ENCODE peak calls at places on chromosome 7, in four cellular contexts. One of them, this sample, is unnamed.

GRCh38 chr7:24609059-24609458 is 35.8 kb downstream of the PALS2 start:
- DNase-seq in OCI-LY7: no peak
- DNase-seq in activated gamma-delta T cell: no peak
- DNase-seq in heart left ventricle: no peak
- DNase-seq in this sample: peak

GRCh38 chr7:4682621-4683042 is 537 bp downstream of the FOXK1 start:
- DNase-seq in activated gamma-delta T cell: no peak
- DNase-seq in OCI-LY7: peak
- DNase-seq in heart left ventricle: peak
- DNase-seq in this sample: peak

GRCh38 chr7:34453150-34453549 is 204.9 kb upstream of the NPSR1 start:
- DNase-seq in OCI-LY7: no peak
- DNase-seq in activated gamma-delta T cell: no peak
- DNase-seq in heart left ventricle: no peak
- DNase-seq in this sample: no peak

GRCh38 chr7:118057404-118057803 is 126.6 kb upstream of the LSM8 start:
- DNase-seq in heart left ventricle: no peak
- DNase-seq in OCI-LY7: no peak
- DNase-seq in activated gamma-delta T cell: no peak
- DNase-seq in this sample: no peak

GRCh38 chr7:117112640-117113039 is 159.3 kb downstream of the ST7 start:
- DNase-seq in OCI-LY7: no peak
- DNase-seq in heart left ventricle: no peak
- DNase-seq in activated gamma-delta T cell: no peak
- DNase-seq in this sample: no peak

GRCh38 chr7:2681954-2682799 is 5.8 kb upstream of the AMZ1 start:
- DNase-seq in heart left ventricle: no peak
- DNase-seq in OCI-LY7: no peak
- DNase-seq in activated gamma-delta T cell: no peak
- DNase-seq in this sample: no peak

GRCh38 chr7:29146888-29147609 is 712 bp upstream of the CPVL start:
- DNase-seq in heart left ventricle: peak
- DNase-seq in OCI-LY7: no peak
- DNase-seq in activated gamma-delta T cell: no peak
- DNase-seq in this sample: no peak

GRCh38 chr7:40805361-40805760 is 670.6 kb downstream of the SUGCT start:
- DNase-seq in OCI-LY7: no peak
- DNase-seq in heart left ventricle: no peak
- DNase-seq in activated gamma-delta T cell: no peak
- DNase-seq in this sample: no peak

GRCh38 chr7:2042650-2043049 is 190.1 kb downstream of the MAD1L1 start:
- DNase-seq in OCI-LY7: no peak
- DNase-seq in activated gamma-delta T cell: no peak
- DNase-seq in heart left ventricle: no peak
- DNase-seq in this sample: no peak

GRCh38 chr7:92028226-92028625 is 87.6 kb downstream of the AKAP9 start:
- DNase-seq in activated gamma-delta T cell: no peak
- DNase-seq in OCI-LY7: no peak
- DNase-seq in heart left ventricle: no peak
- DNase-seq in this sample: no peak

GRCh38 chr7:20199015-20199737 is 18.0 kb downstream of the MACC1 start:
- DNase-seq in OCI-LY7: peak
- DNase-seq in activated gamma-delta T cell: no peak
- DNase-seq in heart left ventricle: peak
- DNase-seq in this sample: peak

GRCh38 chr7:52711951-52712350 is 323.5 kb upstream of the POM121L12 start:
- DNase-seq in OCI-LY7: peak
- DNase-seq in heart left ventricle: no peak
- DNase-seq in activated gamma-delta T cell: no peak
- DNase-seq in this sample: no peak

GRCh38 chr7:2572101-2572842 is 13.5 kb downstream of the IQCE start:
- DNase-seq in heart left ventricle: no peak
- DNase-seq in activated gamma-delta T cell: no peak
- DNase-seq in OCI-LY7: no peak
- DNase-seq in this sample: no peak

GRCh38 chr7:37212526-37212925 is 236.1 kb downstream of the ELMO1 start:
- DNase-seq in OCI-LY7: no peak
- DNase-seq in activated gamma-delta T cell: no peak
- DNase-seq in heart left ventricle: no peak
- DNase-seq in this sample: no peak

GRCh38 chr7:105992888-105993287 is 29.8 kb downstream of the CDHR3 start:
- DNase-seq in OCI-LY7: peak
- DNase-seq in activated gamma-delta T cell: no peak
- DNase-seq in heart left ventricle: no peak
- DNase-seq in this sample: no peak

GRCh38 chr7:50367570-50367969 is 63.1 kb downstream of the IKZF1 start:
- DNase-seq in activated gamma-delta T cell: no peak
- DNase-seq in OCI-LY7: no peak
- DNase-seq in heart left ventricle: no peak
- DNase-seq in this sample: no peak

GRCh38 chr7:122198581-122198980 is 54.5 kb upstream of the AASS start:
- DNase-seq in OCI-LY7: no peak
- DNase-seq in activated gamma-delta T cell: no peak
- DNase-seq in heart left ventricle: no peak
- DNase-seq in this sample: no peak

GRCh38 chr7:1152492-1152891 is 7.5 kb downstream of the ZFAND2A start:
- DNase-seq in OCI-LY7: no peak
- DNase-seq in heart left ventricle: no peak
- DNase-seq in activated gamma-delta T cell: no peak
- DNase-seq in this sample: no peak

GRCh38 chr7:155230169-155230593 is 67.5 kb upstream of the INSIG1 start:
- DNase-seq in activated gamma-delta T cell: no peak
- DNase-seq in heart left ventricle: peak
- DNase-seq in OCI-LY7: no peak
- DNase-seq in this sample: no peak

This sample was measured in KBM-7.